ENCODE peak calls at places on chromosomes 4 and X, in eight cellular contexts. P is ovary, T is fibroblast of pulmonary artery, V is chondrocyte, N is AG10803, C is WTC11, W is Calu3, K is cardiac muscle cell. S is an unnamed sample.

GRCh38 chrX:130793966-130794365 is 109.0 kb downstream of the ENOX2 start:
- DNase-seq in P (no peak), T (no peak), V (no peak), N (no peak), C (no peak), W (no peak), K (no peak), S (no peak)

GRCh38 chrX:145213504-145213903 is 33.8 kb upstream of the SPANXN1 start:
- DNase-seq in P (no peak), T (no peak), V (no peak), N (no peak), C (no peak), W (peak), K (peak), S (no peak)

GRCh38 chr4:1231637-1232360 is 17.1 kb downstream of the CTBP1 start:
- DNase-seq in P (no peak), T (no peak), V (no peak), N (peak), C (no peak), W (no peak), K (no peak), S (no peak)

GRCh38 chr4:100842856-100843255 is 325.0 kb upstream of the EMCN start:
- DNase-seq in P (no peak), T (peak), V (no peak), N (no peak), C (no peak), W (no peak), K (no peak), S (no peak)

GRCh38 chr4:117326091-117326490 is 240.7 kb upstream of the TRAM1L1 start:
- DNase-seq in P (no peak), T (no peak), V (no peak), N (no peak), C (no peak), W (no peak), K (no peak), S (no peak)

GRCh38 chrX:117138070-117138469 is 675.3 kb upstream of the CT83 start:
- DNase-seq in P (no peak), T (no peak), V (no peak), N (no peak), C (no peak), W (no peak), K (no peak), S (no peak)

GRCh38 chrX:154525606-154526490 is 9.8 kb upstream of the FAM3A start:
- DNase-seq in P (no peak), T (no peak), V (no peak), N (no peak), C (no peak), W (no peak), K (no peak), S (no peak)

GRCh38 chr4:42132099-42132498 is 20.4 kb downstream of the BEND4 start:
- DNase-seq in P (no peak), T (no peak), V (no peak), N (no peak), C (no peak), W (no peak), K (no peak), S (no peak)

GRCh38 chr4:94472056-94472826 is 20.5 kb downstream of the PDLIM5 start:
- DNase-seq in P (no peak), T (peak), V (no peak), N (peak), C (no peak), W (no peak), K (no peak), S (peak)

GRCh38 chrX:72569786-72570185 is 2.9 kb downstream of the HDAC8 start:
- DNase-seq in P (no peak), T (peak), V (no peak), N (peak), C (no peak), W (no peak), K (no peak), S (peak)

GRCh38 chr4:174217273-174218126 is 66.0 kb downstream of the FBXO8 start:
- DNase-seq in P (peak), T (peak), V (peak), N (peak), C (peak), W (peak), K (peak), S (peak)

GRCh38 chrX:7252013-7252610 is 104.2 kb upstream of the PUDP start:
- DNase-seq in P (no peak), T (no peak), V (no peak), N (no peak), C (no peak), W (peak), K (no peak), S (no peak)

GRCh38 chr4:47002593-47002992 is 9.2 kb upstream of the GABRA4 start:
- DNase-seq in P (no peak), T (peak), V (no peak), N (no peak), C (no peak), W (no peak), K (no peak), S (peak)

GRCh38 chrX:107826286-107827136 is 845 bp downstream of the MID2 start:
- DNase-seq in P (peak), T (peak), V (no peak), N (peak), C (peak), W (peak), K (peak), S (peak)

GRCh38 chrX:142828129-142828528 is 197.6 kb upstream of the SPANXN4 start:
- DNase-seq in P (no peak), T (no peak), V (no peak), N (no peak), C (no peak), W (no peak), K (no peak), S (no peak)
- TF ChIP-seq CTCF in P (no peak), T (no peak), V (no peak), N (no peak), C (no peak), W (no peak), K (no peak), S (no peak)

GRCh38 chrX:109889289-109890006 is 113.5 kb upstream of the TMEM164 start:
- DNase-seq in P (no peak), T (peak), V (no peak), N (peak), C (no peak), W (peak), K (peak), S (peak)
- TF ChIP-seq CTCF in P (no peak), T (peak), V (peak), N (peak), C (no peak), W (no peak), K (peak), S (peak)

DNA sequence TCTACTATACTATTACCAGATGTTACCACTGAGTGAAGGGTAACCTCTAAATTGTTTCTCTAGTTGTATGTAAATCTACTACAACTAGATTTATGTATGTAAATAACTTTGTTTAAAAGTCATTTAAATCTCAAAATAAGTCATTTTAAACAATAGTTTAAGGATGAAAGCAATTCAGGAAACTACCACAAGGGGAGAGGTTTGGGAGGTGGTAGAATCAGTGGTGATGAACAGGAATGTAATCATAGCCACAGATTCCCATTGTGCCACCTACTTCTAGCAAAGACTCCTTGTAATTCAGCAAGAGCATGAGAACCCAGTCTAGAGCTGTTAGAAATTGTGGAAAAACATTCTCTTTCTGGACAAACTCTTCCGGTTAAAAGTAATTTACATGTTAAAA is 234.6 kb downstream of the SLC7A11 start:
- DNase-seq in P (no peak), T (peak), V (no peak), N (peak), C (no peak), W (no peak), K (no peak), S (no peak)
- TF ChIP-seq CTCF in P (no peak), T (peak), V (peak), N (peak), C (peak), W (no peak), K (peak), S (peak)

DNA sequence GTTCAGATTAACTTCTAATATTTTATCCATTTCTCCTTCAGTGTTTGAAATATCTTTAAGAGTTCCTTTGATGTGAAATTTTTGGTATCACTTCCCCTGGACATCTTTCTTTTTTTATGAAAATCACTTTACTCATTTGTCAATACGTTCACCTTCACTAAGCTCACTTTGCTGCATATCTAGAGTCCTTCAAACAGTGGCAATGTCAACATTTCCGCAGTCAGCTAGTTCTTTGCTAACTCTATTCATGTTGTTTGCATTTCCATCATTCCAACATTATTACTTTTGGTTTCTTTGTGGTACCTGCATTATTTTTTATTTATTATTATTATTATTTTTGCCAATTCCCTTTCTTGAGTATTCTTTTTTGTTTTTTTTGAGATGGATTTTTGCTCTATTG is 203.0 kb downstream of the GPAT3 start:
- DNase-seq in P (no peak), T (no peak), V (no peak), N (no peak), C (no peak), W (no peak), K (no peak), S (no peak)
- TF ChIP-seq CTCF in P (no peak), T (no peak), V (no peak), N (no peak), C (no peak), W (no peak), K (no peak), S (no peak)

GRCh38 chr4:13968723-13969122 is 341.2 kb upstream of the BOD1L1 start:
- DNase-seq in P (no peak), T (no peak), V (no peak), N (peak), C (no peak), W (no peak), K (no peak), S (no peak)
- TF ChIP-seq CTCF in P (no peak), T (no peak), V (peak), N (no peak), C (no peak), W (no peak), K (no peak), S (no peak)